ENCODE peak calls at places on chromosomes 16 and 17, in five cellular contexts. S, U, Z, G and B are unnamed samples.

GRCh38 chr16:4376126-4376819 is 4.6 kb downstream of the VASN start:
- DNase-seq in G (no peak), U (no peak), S (no peak), Z (no peak), B (no peak)

GRCh38 chr16:30025574-30025973 is 2.6 kb downstream of the C16orf92 start:
- DNase-seq in Z (no peak), U (no peak), G (no peak), S (no peak), B (no peak)

GRCh38 chr17:7982666-7983065 is 19.7 kb upstream of the GUCY2D start:
- DNase-seq in U (no peak), Z (no peak), G (no peak), S (no peak), B (peak)

GRCh38 chr16:87602821-87603683 is 744 bp downstream of the JPH3 start:
- DNase-seq in Z (no peak), S (peak), G (peak), U (no peak), B (no peak)

GRCh38 chr17:27569257-27569722 is 61.7 kb upstream of the LGALS9 start:
- DNase-seq in U (no peak), Z (no peak), G (peak), S (peak), B (peak)

GRCh38 chr16:31395647-31396046 is 2.5 kb downstream of the ITGAD start:
- DNase-seq in U (no peak), Z (no peak), S (no peak), G (no peak), B (no peak)

GRCh38 chr17:29140051-29140582 is 40.1 kb downstream of the MYO18A start:
- DNase-seq in S (peak), U (no peak), Z (no peak), G (no peak), B (peak)

GRCh38 chr16:1612320-1613111 is at the start of gene CRAMP1:
- DNase-seq in Z (no peak), S (no peak), G (peak), U (no peak), B (peak)

DNA sequence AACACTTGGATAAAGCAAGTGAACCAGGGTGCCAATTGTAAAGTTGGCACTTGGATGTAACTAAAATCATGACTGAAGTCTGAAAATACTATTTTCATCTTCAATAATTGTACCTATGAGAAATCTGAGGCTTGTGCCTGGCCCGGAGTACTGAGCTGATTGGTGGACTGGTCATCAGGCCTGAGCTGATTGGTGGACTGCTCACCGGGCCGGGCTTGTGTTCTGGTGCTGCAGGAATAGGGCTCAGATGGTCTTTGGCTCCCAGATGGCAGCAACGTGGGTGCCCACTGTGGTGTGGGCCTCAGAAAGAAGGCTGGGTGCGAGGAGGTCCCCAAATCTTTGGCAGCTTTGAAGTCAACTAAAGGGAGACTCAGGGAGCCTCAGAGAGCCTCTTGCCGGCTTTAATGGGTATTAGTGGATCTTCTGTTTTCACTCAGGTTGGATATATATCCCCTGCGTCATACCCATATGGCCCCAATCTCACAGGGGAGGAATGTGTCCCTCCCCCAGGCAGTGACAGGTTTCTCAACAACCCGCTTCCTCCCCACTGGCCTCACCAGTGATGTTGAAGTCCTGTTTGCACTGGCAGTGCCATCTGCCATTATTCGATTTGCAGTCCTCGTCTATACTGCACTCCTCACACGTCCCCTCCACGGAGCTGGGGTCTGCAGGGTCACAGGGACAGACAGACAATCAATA is 4.7 kb downstream of the UMOD start:
- DNase-seq in S (peak), U (no peak), Z (no peak), G (no peak), B (no peak)
- TF ChIP-seq MYC in S (no peak), U (no peak), Z (no peak), G (no peak), B (no peak)

DNA sequence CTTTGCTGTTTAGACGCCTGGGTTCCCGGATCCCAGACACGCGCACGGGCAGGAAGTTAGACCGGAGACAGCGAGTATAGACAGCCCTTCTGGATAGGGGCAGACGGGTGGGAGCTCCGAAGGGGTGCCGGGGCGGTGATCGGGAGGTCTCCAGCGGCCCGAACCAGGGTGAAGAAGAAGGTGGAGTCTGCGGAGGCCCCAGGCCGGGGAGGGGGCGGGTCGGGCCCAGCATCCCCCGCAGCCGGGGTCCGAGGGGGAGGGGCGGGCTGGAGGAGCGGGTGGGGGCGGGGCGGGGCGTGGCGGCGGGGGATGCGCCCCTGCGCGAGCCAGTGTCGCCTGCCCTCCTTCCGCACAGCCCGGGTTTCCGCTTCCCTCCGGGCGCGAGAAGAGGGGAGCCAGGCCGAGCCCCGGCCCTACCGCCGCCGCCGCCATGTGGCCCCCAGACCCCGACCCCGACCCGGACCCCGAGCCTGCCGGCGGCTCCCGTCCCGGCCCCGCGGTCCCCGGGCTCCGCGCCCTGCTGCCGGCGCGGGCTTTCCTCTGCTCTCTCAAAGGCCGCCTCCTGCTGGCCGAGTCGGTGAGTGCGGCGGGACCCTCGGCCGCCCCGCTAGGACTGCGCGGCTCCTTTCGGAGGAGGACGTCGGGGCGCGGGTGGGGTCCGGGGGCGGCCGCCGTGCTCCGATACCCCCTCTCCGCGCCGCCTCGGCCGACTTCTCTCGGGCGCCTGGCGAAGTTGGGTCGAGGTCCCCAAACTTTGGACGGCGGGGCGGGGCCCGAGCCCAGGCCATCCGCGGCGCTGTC is at the start of gene CMTM3:
- DNase-seq in U (no peak), G (peak), Z (peak), S (peak), B (peak)
- TF ChIP-seq MYC in U (no peak), G (no peak), Z (peak), S (no peak), B (no peak)

DNA sequence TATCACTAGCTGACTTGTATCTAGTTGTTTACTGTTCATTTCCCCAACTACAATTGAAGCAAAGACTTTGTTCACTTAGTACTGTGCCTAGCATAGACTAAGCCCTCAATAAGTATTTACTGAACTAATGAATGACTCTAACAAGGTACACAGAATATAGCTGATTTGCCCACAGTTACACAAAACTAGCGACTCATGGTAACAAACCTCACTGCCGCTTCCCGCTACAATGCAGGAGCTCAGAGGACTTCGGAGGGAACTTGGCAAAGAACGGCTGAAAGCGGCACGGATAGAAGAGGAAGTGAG is 524 bp downstream of the EFTUD2 start:
- DNase-seq in S (no peak), U (no peak), Z (peak), G (no peak), B (no peak)
- TF ChIP-seq MYC in S (no peak), U (no peak), Z (no peak), G (no peak), B (no peak)

DNA sequence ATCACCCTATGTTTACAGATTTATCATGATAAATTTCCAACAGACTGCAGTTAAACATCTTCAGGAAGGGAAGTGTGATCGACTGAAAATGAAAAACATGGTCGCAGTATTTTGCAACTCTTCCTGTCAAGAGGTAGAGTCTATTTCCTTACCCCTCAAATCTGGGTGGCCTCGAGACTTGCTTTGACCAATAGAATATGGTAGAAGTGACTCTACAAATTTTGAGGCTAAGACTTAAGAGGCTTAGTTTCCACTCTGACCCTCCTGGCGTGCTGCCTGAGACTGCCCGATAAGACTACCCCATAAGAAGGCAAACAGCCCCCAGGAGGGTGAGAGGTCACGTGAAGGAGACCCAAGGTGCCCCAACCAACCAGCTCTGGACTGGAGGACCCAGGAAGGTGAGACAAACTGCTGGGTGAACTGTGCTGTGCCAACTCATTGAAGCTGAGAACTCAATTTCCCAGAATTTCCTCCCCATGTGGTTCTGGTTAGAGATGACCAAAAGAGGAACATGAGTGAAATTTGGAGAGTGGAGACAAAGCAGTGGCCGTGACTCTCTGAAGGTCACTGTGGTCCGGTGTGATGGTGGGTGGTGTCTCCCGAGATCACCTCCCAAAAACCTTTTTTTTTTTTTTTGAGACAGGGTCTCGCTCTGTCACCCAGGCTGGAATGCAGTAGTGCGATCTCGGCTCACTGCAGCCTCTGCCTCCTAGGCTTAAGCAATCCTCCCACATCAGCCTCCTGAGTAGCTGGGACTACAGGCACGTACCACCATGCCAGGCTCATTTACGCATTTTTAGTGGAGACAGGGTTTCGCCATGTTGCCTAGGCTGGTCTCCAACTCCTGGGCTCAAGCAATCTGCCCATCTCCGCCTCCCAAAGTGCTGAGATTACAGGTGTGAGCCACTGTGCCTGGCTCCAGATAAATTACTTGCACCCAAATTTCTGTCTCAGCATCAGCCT is 38.2 kb upstream of the LITAF start:
- DNase-seq in U (no peak), G (no peak), S (peak), Z (no peak), B (no peak)
- TF ChIP-seq MYC in U (no peak), G (no peak), S (no peak), Z (no peak), B (no peak)

DNA sequence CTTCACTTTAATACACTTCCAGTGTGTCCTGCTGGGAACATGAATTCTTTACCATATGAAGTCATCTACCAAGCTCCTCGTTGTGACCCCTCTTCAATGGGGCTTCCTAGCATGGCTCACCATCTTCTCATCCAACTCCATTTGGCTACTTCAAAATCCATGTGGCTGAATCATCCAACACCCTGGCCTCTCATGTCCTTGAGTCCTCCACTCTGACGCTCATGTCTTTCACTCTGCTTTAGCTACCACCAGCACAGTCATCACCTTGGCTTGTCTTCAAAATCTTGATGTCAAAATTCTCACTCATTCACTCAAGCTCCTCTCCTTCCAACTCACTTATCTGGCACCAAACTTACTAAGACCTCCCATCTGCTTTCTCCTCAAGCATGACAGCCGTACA is 35.8 kb downstream of the AMFR start:
- DNase-seq in Z (no peak), S (no peak), U (no peak), G (peak), B (no peak)
- TF ChIP-seq MYC in Z (no peak), S (no peak), U (no peak), G (no peak), B (no peak)